ENCODE peak calls at places on chromosomes 13 and 19, in seven cellular contexts. B is aorta, Y is heart left ventricle, W is A549, D is lower leg skin, R is tibial nerve, K is fibroblast of villous mesenchyme. J is an unnamed sample.
A peak's percentile ranks its signal among the peaks of the same experiment; 100 is the strongest.

GRCh38 chr19:52638601-52639000 is 446 bp upstream of the ZNF83 start:
- DNase-seq in W (no peak), B (peak; percentile 79), K (peak; percentile 62), Y (peak; percentile 41), D (no peak), R (no peak), J (no peak)

GRCh38 chr13:95154441-95154886 is 146.8 kb downstream of the ABCC4 start:
- DNase-seq in B (no peak), D (no peak), K (no peak), W (peak; percentile 66), Y (no peak), R (no peak), J (no peak)

GRCh38 chr13:41848435-41849255 is 112.3 kb downstream of the VWA8 start:
- DNase-seq in D (no peak), K (no peak), R (no peak), B (no peak), Y (no peak), W (no peak), J (no peak)

GRCh38 chr19:33394006-33394722 is 20.7 kb downstream of the CEBPG start:
- DNase-seq in D (peak; percentile 96), B (peak; percentile 88), W (no peak), Y (no peak), R (peak; percentile 57), K (peak; percentile 67), J (peak; percentile 80)

GRCh38 chr13:110409581-110409992 is 102.5 kb downstream of the COL4A2 start:
- DNase-seq in B (peak; percentile 83), R (no peak), D (no peak), K (peak; percentile 90), W (no peak), Y (no peak), J (peak; percentile 67)

GRCh38 chr19:14580623-14581237 is 2.2 kb upstream of the CLEC17A start:
- DNase-seq in R (no peak), W (no peak), D (no peak), K (no peak), Y (no peak), B (no peak), J (no peak)

GRCh38 chr19:48724796-48725753 is 5.5 kb upstream of the MAMSTR start:
- DNase-seq in Y (peak; percentile 86), B (no peak), D (no peak), R (no peak), W (peak; percentile 84), K (peak; percentile 88), J (no peak)

GRCh38 chr19:13234518-13234917 is 84.3 kb downstream of the IER2 start:
- DNase-seq in D (no peak), R (no peak), K (peak; percentile 56), B (no peak), Y (no peak), W (peak; percentile 51), J (no peak)

GRCh38 chr19:29860492-29860891 is 48.7 kb downstream of the CCNE1 start:
- DNase-seq in K (no peak), B (no peak), D (no peak), R (no peak), Y (no peak), W (peak; percentile 66), J (no peak)

GRCh38 chr13:36428083-36428482 is 4.2 kb upstream of the CCNA1 start:
- DNase-seq in R (no peak), K (peak; percentile 25), B (no peak), Y (no peak), D (no peak), W (peak; percentile 27), J (no peak)

GRCh38 chr19:10686661-10687517 is 14.3 kb upstream of the QTRT1 start:
- DNase-seq in D (no peak), Y (peak; percentile 41), W (no peak), K (no peak), R (no peak), B (no peak), J (peak; percentile 49)

GRCh38 chr19:2291185-2291751 is 9.3 kb upstream of the PEAK3 start:
- DNase-seq in D (no peak), W (no peak), B (peak; percentile 78), Y (no peak), K (no peak), R (no peak), J (no peak)

GRCh38 chr13:113428871-113429607 is 24.2 kb downstream of the ADPRHL1 start:
- DNase-seq in Y (no peak), W (no peak), B (no peak), R (no peak), D (no peak), K (no peak), J (no peak)

GRCh38 chr13:42561752-42562467 is 12.0 kb upstream of the TNFSF11 start:
- DNase-seq in Y (no peak), W (no peak), R (no peak), B (no peak), K (peak; percentile 24), D (no peak), J (no peak)

GRCh38 chr13:90365130-90365529 is 982.4 kb upstream of the MIR17HG start:
- DNase-seq in K (peak; percentile 13), B (no peak), R (no peak), D (no peak), W (no peak), Y (no peak), J (no peak)

GRCh38 chr19:29666634-29667389 is 1.6 kb downstream of the PLEKHF1 start:
- DNase-seq in W (no peak), D (peak; percentile 95), Y (peak; percentile 75), B (no peak), K (peak; percentile 81), R (peak; percentile 60), J (peak; percentile 75)

GRCh38 chr13:32426981-32427851 is 714 bp downstream of the N4BP2L1 start:
- DNase-seq in B (peak; percentile 83), K (no peak), D (peak; percentile 90), W (no peak), Y (peak; percentile 45), R (peak; percentile 20), J (peak; percentile 61)

GRCh38 chr19:23992348-23992747 is 77.7 kb downstream of the ZNF726 start:
- DNase-seq in B (no peak), W (no peak), R (no peak), D (no peak), K (no peak), Y (no peak), J (no peak)

GRCh38 chr13:45222919-45223318 is 22.1 kb upstream of the KCTD4 start:
- DNase-seq in W (no peak), R (no peak), D (no peak), K (no peak), Y (no peak), B (no peak), J (no peak)

GRCh38 chr19:4057913-4058695 is 8.6 kb downstream of the ZBTB7A start:
- DNase-seq in W (peak; percentile 73), K (peak; percentile 93), B (peak; percentile 97), R (peak; percentile 80), D (peak; percentile 98), Y (peak; percentile 86), J (peak; percentile 98)

GRCh38 chr13:30850204-30850866 is 55.7 kb upstream of the MEDAG start:
- DNase-seq in D (no peak), K (no peak), R (no peak), B (no peak), Y (no peak), W (no peak), J (no peak)

GRCh38 chr13:22800726-22801401 is 379.9 kb upstream of the SGCG start:
- DNase-seq in K (peak; percentile 39), W (no peak), D (no peak), R (peak; percentile 15), B (no peak), Y (peak; percentile 44), J (peak; percentile 75)

DNA sequence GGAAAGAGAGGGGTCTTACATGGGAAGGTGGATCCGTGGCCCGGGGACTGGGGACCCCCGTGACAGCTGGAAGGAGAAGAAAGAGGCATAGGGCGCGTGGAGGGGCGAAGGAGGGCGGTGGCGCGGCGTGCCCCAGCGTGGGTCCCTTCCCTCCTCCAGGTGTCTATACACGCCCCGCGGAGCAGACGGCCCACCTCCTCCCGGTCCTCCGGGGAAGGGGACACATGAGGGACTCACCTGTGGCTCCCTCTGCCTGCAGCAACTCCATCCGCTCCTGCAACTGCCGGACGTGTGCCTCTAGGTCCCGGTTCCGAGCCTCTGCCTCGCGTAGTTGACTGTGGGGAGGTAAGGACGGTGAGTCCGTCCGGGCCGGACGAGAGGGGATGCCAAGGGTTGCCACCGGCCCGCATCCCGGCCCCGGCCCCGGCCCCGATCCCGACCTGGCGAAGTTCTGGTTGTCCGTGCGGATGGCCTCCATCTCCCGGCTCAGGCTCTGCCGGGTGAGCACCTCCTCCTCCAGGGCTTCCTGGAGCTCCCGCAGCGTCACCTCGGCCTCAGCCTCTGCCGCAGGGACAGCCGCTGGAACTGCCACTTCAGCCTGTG is 2.4 kb upstream of the SIX5 start:
- DNase-seq in B (no peak), R (no peak), K (no peak), D (no peak), Y (no peak), W (no peak), J (peak; percentile 76)
- H3K4me3 ChIP-seq in B (no peak overlapping the region), R (peak overlapping the region; percentile 77), K (no peak overlapping the region), D (no peak overlapping the region), Y (no peak overlapping the region), W (no peak overlapping the region), J (peak overlapping the region; percentile 55)

DNA sequence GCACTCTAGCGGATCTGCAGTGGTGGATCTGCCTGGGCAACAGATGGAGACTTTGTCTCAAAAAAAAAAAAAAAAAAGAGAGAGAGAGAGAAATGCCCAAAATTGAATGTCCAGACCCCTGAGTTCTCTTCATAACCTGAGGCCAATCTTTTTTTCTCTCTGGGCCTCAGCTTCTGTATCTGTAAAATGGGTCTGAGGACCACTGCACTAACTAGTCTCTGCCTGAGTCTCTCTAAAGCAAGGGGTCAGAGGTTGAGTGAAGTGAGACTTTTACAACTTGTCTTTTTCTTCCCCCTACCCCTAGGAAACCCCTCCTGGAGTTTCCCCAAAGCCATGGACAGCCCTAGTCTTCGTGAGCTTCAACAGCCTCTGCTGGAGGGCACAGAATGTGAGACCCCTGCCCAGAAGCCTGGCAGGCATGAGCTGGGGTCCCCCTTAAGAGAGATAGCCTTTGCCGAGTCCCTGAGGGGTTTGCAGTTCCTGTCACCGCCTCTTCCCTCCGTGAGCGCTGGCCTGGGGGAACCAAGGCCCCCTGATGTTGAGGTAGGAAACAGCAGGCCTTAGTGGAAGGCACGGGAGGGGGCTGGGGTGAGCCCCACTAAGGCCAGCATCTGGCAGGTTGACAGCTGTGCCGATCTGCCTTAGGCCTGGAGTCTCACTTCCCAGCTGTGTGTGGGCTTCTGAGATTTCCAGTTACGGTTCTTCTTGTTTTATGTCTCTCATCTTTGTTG is 1.8 kb downstream of the TMEM91 start:
- DNase-seq in R (no peak), W (no peak), B (no peak), Y (no peak), D (no peak), K (peak; percentile 48), J (no peak)
- H3K4me3 ChIP-seq in R (no peak overlapping the region), W (no peak overlapping the region), B (no peak overlapping the region), Y (no peak overlapping the region), D (no peak overlapping the region), K (no peak overlapping the region), J (no peak overlapping the region)

DNA sequence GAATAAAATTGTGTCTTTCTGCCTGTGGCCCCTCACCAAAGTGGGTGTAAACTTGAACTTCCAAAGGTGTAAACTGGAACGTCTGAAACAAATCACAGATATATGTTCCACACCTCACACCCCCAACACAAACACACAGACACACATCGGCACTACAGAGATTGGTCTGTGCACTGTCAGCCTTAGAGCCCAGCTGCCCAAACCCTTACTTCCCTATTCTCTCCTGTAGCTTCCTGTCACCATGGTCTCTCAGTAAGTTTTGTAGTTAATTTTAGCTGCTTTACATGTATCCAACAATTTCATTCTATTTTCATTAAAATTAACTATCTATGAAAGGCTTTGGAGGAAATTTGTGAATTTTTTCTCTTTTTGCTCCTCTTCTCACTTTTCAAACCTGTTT is 5.4 kb downstream of the TM9SF2 start:
- DNase-seq in D (no peak), W (no peak), B (no peak), K (no peak), R (no peak), Y (no peak), J (no peak)
- H3K4me3 ChIP-seq in D (no peak overlapping the region), W (no peak overlapping the region), B (no peak overlapping the region), K (no peak overlapping the region), R (no peak overlapping the region), Y (no peak overlapping the region), J (no peak overlapping the region)

GRCh38 chr19:5193192-5193591 is 147.4 kb downstream of the PTPRS start:
- DNase-seq in K (no peak), D (no peak), Y (no peak), R (no peak), B (no peak), W (no peak), J (no peak)
- H3K4me3 ChIP-seq in K (no peak overlapping the region), D (no peak overlapping the region), Y (no peak overlapping the region), R (no peak overlapping the region), B (no peak overlapping the region), W (no peak overlapping the region), J (no peak overlapping the region)

J was measured in tibial artery.